ENCODE peak calls at places on chromosomes 13 and 19, in five cellular contexts. One of them, this sample, is unnamed.
A peak's percentile ranks its signal among the peaks of the same experiment; 100 is the strongest.

GRCh38 chr13:33524086-33524485 is 238.5 kb upstream of the STARD13 start:
- DNase-seq in activated CD4-positive, CD25-positive, alpha-beta regulatory T cell treated with anti-CD3 and anti-CD28 coated beads, Interleukin-2, amount 50 U/mL, for 72 hours: no peak
- DNase-seq in stimulated activated CD4-positive, alpha-beta T cell treated with anti-CD3 and anti-CD28 coated beads, Interleukin-1b, Interleukin-23, amount 100 ng/mL, for 24 hours: no peak
- DNase-seq in progenitor cell of endocrine pancreas: no peak
- DNase-seq in activated CD8-positive, alpha-beta memory T cell treated with anti-CD3 and anti-CD28 coated beads for 4 hours: no peak
- DNase-seq in this sample: no peak

GRCh38 chr19:38656171-38656981 is 8.9 kb downstream of the ACTN4 start:
- DNase-seq in progenitor cell of endocrine pancreas: no peak
- DNase-seq in activated CD8-positive, alpha-beta memory T cell treated with anti-CD3 and anti-CD28 coated beads for 4 hours: no peak
- DNase-seq in activated CD4-positive, CD25-positive, alpha-beta regulatory T cell treated with anti-CD3 and anti-CD28 coated beads, Interleukin-2, amount 50 U/mL, for 72 hours: no peak
- DNase-seq in stimulated activated CD4-positive, alpha-beta T cell treated with anti-CD3 and anti-CD28 coated beads, Interleukin-1b, Interleukin-23, amount 100 ng/mL, for 24 hours: no peak
- DNase-seq in this sample: no peak

GRCh38 chr13:24161010-24161775 is 673 bp downstream of the SPATA13 start:
- DNase-seq in progenitor cell of endocrine pancreas: no peak
- DNase-seq in activated CD4-positive, CD25-positive, alpha-beta regulatory T cell treated with anti-CD3 and anti-CD28 coated beads, Interleukin-2, amount 50 U/mL, for 72 hours: peak; percentile 61
- DNase-seq in activated CD8-positive, alpha-beta memory T cell treated with anti-CD3 and anti-CD28 coated beads for 4 hours: peak; percentile 5
- DNase-seq in stimulated activated CD4-positive, alpha-beta T cell treated with anti-CD3 and anti-CD28 coated beads, Interleukin-1b, Interleukin-23, amount 100 ng/mL, for 24 hours: peak; percentile 12
- DNase-seq in this sample: no peak

GRCh38 chr13:98143157-98143553 is 261 bp downstream of the FARP1 start:
- DNase-seq in stimulated activated CD4-positive, alpha-beta T cell treated with anti-CD3 and anti-CD28 coated beads, Interleukin-1b, Interleukin-23, amount 100 ng/mL, for 24 hours: no peak
- DNase-seq in activated CD4-positive, CD25-positive, alpha-beta regulatory T cell treated with anti-CD3 and anti-CD28 coated beads, Interleukin-2, amount 50 U/mL, for 72 hours: no peak
- DNase-seq in activated CD8-positive, alpha-beta memory T cell treated with anti-CD3 and anti-CD28 coated beads for 4 hours: no peak
- DNase-seq in progenitor cell of endocrine pancreas: no peak
- DNase-seq in this sample: no peak

GRCh38 chr19:10552596-10553053 is 8.9 kb downstream of the ATG4D start:
- DNase-seq in activated CD8-positive, alpha-beta memory T cell treated with anti-CD3 and anti-CD28 coated beads for 4 hours: no peak
- DNase-seq in activated CD4-positive, CD25-positive, alpha-beta regulatory T cell treated with anti-CD3 and anti-CD28 coated beads, Interleukin-2, amount 50 U/mL, for 72 hours: no peak
- DNase-seq in progenitor cell of endocrine pancreas: no peak
- DNase-seq in stimulated activated CD4-positive, alpha-beta T cell treated with anti-CD3 and anti-CD28 coated beads, Interleukin-1b, Interleukin-23, amount 100 ng/mL, for 24 hours: no peak
- DNase-seq in this sample: no peak

GRCh38 chr13:36822786-36823185 is 3.8 kb downstream of the RFXAP start:
- DNase-seq in activated CD8-positive, alpha-beta memory T cell treated with anti-CD3 and anti-CD28 coated beads for 4 hours: no peak
- DNase-seq in stimulated activated CD4-positive, alpha-beta T cell treated with anti-CD3 and anti-CD28 coated beads, Interleukin-1b, Interleukin-23, amount 100 ng/mL, for 24 hours: no peak
- DNase-seq in progenitor cell of endocrine pancreas: no peak
- DNase-seq in activated CD4-positive, CD25-positive, alpha-beta regulatory T cell treated with anti-CD3 and anti-CD28 coated beads, Interleukin-2, amount 50 U/mL, for 72 hours: no peak
- DNase-seq in this sample: no peak

GRCh38 chr19:51686171-51686570 is 7.0 kb upstream of the SPACA6 start:
- DNase-seq in stimulated activated CD4-positive, alpha-beta T cell treated with anti-CD3 and anti-CD28 coated beads, Interleukin-1b, Interleukin-23, amount 100 ng/mL, for 24 hours: no peak
- DNase-seq in activated CD8-positive, alpha-beta memory T cell treated with anti-CD3 and anti-CD28 coated beads for 4 hours: no peak
- DNase-seq in activated CD4-positive, CD25-positive, alpha-beta regulatory T cell treated with anti-CD3 and anti-CD28 coated beads, Interleukin-2, amount 50 U/mL, for 72 hours: no peak
- DNase-seq in progenitor cell of endocrine pancreas: no peak
- DNase-seq in this sample: no peak

GRCh38 chr13:111620586-111620985 is 300.1 kb downstream of the TEX29 start:
- DNase-seq in activated CD4-positive, CD25-positive, alpha-beta regulatory T cell treated with anti-CD3 and anti-CD28 coated beads, Interleukin-2, amount 50 U/mL, for 72 hours: no peak
- DNase-seq in stimulated activated CD4-positive, alpha-beta T cell treated with anti-CD3 and anti-CD28 coated beads, Interleukin-1b, Interleukin-23, amount 100 ng/mL, for 24 hours: no peak
- DNase-seq in activated CD8-positive, alpha-beta memory T cell treated with anti-CD3 and anti-CD28 coated beads for 4 hours: no peak
- DNase-seq in progenitor cell of endocrine pancreas: no peak
- DNase-seq in this sample: no peak

GRCh38 chr13:26523007-26523406 is 34.5 kb upstream of the WASF3 start:
- DNase-seq in activated CD8-positive, alpha-beta memory T cell treated with anti-CD3 and anti-CD28 coated beads for 4 hours: no peak
- DNase-seq in stimulated activated CD4-positive, alpha-beta T cell treated with anti-CD3 and anti-CD28 coated beads, Interleukin-1b, Interleukin-23, amount 100 ng/mL, for 24 hours: no peak
- DNase-seq in progenitor cell of endocrine pancreas: no peak
- DNase-seq in activated CD4-positive, CD25-positive, alpha-beta regulatory T cell treated with anti-CD3 and anti-CD28 coated beads, Interleukin-2, amount 50 U/mL, for 72 hours: no peak
- DNase-seq in this sample: no peak

GRCh38 chr13:110102053-110102452 is 204.9 kb downstream of the COL4A1 start:
- DNase-seq in stimulated activated CD4-positive, alpha-beta T cell treated with anti-CD3 and anti-CD28 coated beads, Interleukin-1b, Interleukin-23, amount 100 ng/mL, for 24 hours: no peak
- DNase-seq in activated CD8-positive, alpha-beta memory T cell treated with anti-CD3 and anti-CD28 coated beads for 4 hours: no peak
- DNase-seq in progenitor cell of endocrine pancreas: no peak
- DNase-seq in activated CD4-positive, CD25-positive, alpha-beta regulatory T cell treated with anti-CD3 and anti-CD28 coated beads, Interleukin-2, amount 50 U/mL, for 72 hours: no peak
- DNase-seq in this sample: no peak

GRCh38 chr13:35881360-35881759 is 249.8 kb downstream of the DCLK1 start:
- DNase-seq in activated CD8-positive, alpha-beta memory T cell treated with anti-CD3 and anti-CD28 coated beads for 4 hours: no peak
- DNase-seq in stimulated activated CD4-positive, alpha-beta T cell treated with anti-CD3 and anti-CD28 coated beads, Interleukin-1b, Interleukin-23, amount 100 ng/mL, for 24 hours: no peak
- DNase-seq in progenitor cell of endocrine pancreas: no peak
- DNase-seq in activated CD4-positive, CD25-positive, alpha-beta regulatory T cell treated with anti-CD3 and anti-CD28 coated beads, Interleukin-2, amount 50 U/mL, for 72 hours: no peak
- DNase-seq in this sample: no peak

This sample was measured in omental fat pad.